ENCODE peak calls at places on chromosomes 2 and 18, in seven cellular contexts. L is breast epithelium, E is transverse colon, V is sigmoid colon, H is prostate gland, U is HCT116, G is Panc1. I is an unnamed sample.

GRCh38 chr2:46009772-46010171 is 287.4 kb upstream of the EPAS1 start:
- DNase-seq in L (no peak), E (no peak), V (no peak), H (no peak), U (no peak), G (no peak), I (no peak)

GRCh38 chr2:85888745-85889647 is at the start of gene ST3GAL5:
- DNase-seq in L (peak; percentile 77), E (peak; percentile 91), V (peak; percentile 94), H (peak; percentile 91), U (peak; percentile 67), G (peak; percentile 64), I (no peak)

GRCh38 chr18:10822457-10822856 is 296.6 kb downstream of the NAPG start:
- DNase-seq in L (no peak), E (no peak), V (no peak), H (no peak), U (no peak), G (no peak), I (peak; percentile 89)

GRCh38 chr2:152019732-152020131 is 79.1 kb downstream of the CACNB4 start:
- DNase-seq in L (no peak), E (no peak), V (no peak), H (no peak), U (no peak), G (no peak), I (no peak)

GRCh38 chr2:42961385-42961800 is 169.0 kb upstream of the HAAO start:
- DNase-seq in L (no peak), E (no peak), V (peak; percentile 94), H (no peak), U (no peak), G (no peak), I (no peak)

GRCh38 chr2:127371037-127371436 is 16.7 kb downstream of the MAP3K2 start:
- DNase-seq in L (no peak), E (no peak), V (no peak), H (no peak), U (peak; percentile 60), G (no peak), I (no peak)

GRCh38 chr2:169095631-169096105 is 26.3 kb downstream of the DHRS9 start:
- DNase-seq in L (no peak), E (no peak), V (no peak), H (peak; percentile 72), U (peak; percentile 48), G (peak; percentile 52), I (no peak)

GRCh38 chr2:89842180-89842908 is 1150.9 kb downstream of the RPIA start:
- DNase-seq in L (no peak), E (no peak), V (no peak), H (no peak), U (no peak), G (no peak), I (no peak)

GRCh38 chr2:96207778-96208143 is 866 bp downstream of the STARD7 start:
- DNase-seq in L (no peak), E (no peak), V (no peak), H (no peak), U (no peak), G (no peak), I (no peak)

GRCh38 chr2:157307021-157307420 is 18.6 kb downstream of the ERMN start:
- DNase-seq in L (no peak), E (no peak), V (no peak), H (no peak), U (no peak), G (no peak), I (no peak)

GRCh38 chr2:84894758-84895520 is 10.5 kb upstream of the TMSB10 start:
- DNase-seq in L (no peak), E (no peak), V (peak; percentile 59), H (no peak), U (no peak), G (no peak), I (no peak)

GRCh38 chr2:6353669-6354068 is 512.0 kb downstream of the CMPK2 start:
- DNase-seq in L (no peak), E (no peak), V (no peak), H (no peak), U (no peak), G (no peak), I (no peak)

GRCh38 chr2:24269270-24269669 is 91.1 kb downstream of the ITSN2 start:
- DNase-seq in L (no peak), E (no peak), V (no peak), H (no peak), U (no peak), G (peak; percentile 65), I (no peak)

GRCh38 chr2:112692496-112692911 is 28.3 kb upstream of the NT5DC4 start:
- DNase-seq in L (no peak), E (peak; percentile 80), V (no peak), H (peak; percentile 52), U (peak; percentile 85), G (peak; percentile 90), I (no peak)

GRCh38 chr2:201532686-201533304 is 81.3 kb downstream of the STRADB start:
- DNase-seq in L (no peak), E (no peak), V (no peak), H (no peak), U (peak; percentile 90), G (no peak), I (no peak)

GRCh38 chr2:12615509-12615908 is 101.2 kb upstream of the TRIB2 start:
- DNase-seq in L (no peak), E (no peak), V (no peak), H (no peak), U (no peak), G (no peak), I (no peak)

GRCh38 chr2:154637426-154637825 is 61.1 kb upstream of the KCNJ3 start:
- DNase-seq in L (no peak), E (no peak), V (no peak), H (no peak), U (no peak), G (no peak), I (no peak)

GRCh38 chr2:240598311-240598911 is 11.9 kb downstream of the CAPN10 start:
- DNase-seq in L (no peak), E (peak; percentile 6), V (peak; percentile 64), H (no peak), U (no peak), G (no peak), I (no peak)

DNA sequence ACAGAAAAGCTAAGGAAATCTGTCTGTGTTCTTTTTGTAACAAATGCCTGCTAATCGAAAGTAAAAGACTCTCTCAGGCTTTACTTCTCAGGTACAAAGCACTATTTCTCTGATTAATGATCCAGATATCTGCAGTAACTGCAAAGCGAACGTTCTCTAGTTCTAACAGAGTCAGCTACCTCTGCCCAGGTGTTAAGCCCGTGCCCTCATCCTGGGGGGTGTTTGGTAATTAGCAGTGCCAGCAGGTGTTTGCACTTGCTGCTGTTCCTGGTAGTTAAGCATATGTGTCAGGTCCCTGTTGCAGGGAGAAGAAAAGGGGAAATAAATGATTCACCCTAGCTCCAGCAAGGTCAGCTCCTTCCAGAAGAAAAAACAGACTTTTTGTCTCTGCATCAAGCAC is 58.8 kb upstream of the CRIM1 start:
- DNase-seq in L (no peak), E (no peak), V (no peak), H (no peak), U (no peak), G (no peak), I (no peak)
- TF ChIP-seq POLR2AphosphoS5 in L (no peak), E (no peak), V (no peak), H (no peak), U (no peak), G (no peak), I (no peak)

GRCh38 chr2:160405077-160405865 is 88.3 kb downstream of the RBMS1 start:
- DNase-seq in L (no peak), E (no peak), V (no peak), H (no peak), U (no peak), G (no peak), I (no peak)
- H3K4me3 ChIP-seq in L (peak overlapping the region; percentile 94), E (no peak overlapping the region), V (peak overlapping the region; percentile 76), H (no peak overlapping the region), U (no peak overlapping the region), G (peak overlapping the region; percentile 84), I (peak overlapping the region; percentile 91)

GRCh38 chr2:191866195-191866594 is 19.3 kb upstream of the CAVIN2 start:
- DNase-seq in L (no peak), E (no peak), V (no peak), H (no peak), U (no peak), G (no peak), I (no peak)

GRCh38 chr2:191864623-191865521 is 18.0 kb upstream of the CAVIN2 start:
- DNase-seq in L (no peak), E (no peak), V (no peak), H (no peak), U (no peak), G (no peak), I (no peak)

GRCh38 chr2:191867507-191867847 is 20.6 kb upstream of the CAVIN2 start:
- DNase-seq in L (no peak), E (no peak), V (no peak), H (no peak), U (no peak), G (no peak), I (no peak)

GRCh38 chr2:191869178-191869577 is 22.3 kb upstream of the CAVIN2 start:
- DNase-seq in L (no peak), E (peak; percentile 41), V (no peak), H (no peak), U (peak; percentile 57), G (no peak), I (no peak)

GRCh38 chr2:191866675-191867506 is 20.0 kb upstream of the CAVIN2 start:
- DNase-seq in L (no peak), E (no peak), V (peak; percentile 68), H (peak; percentile 53), U (peak; percentile 81), G (peak; percentile 55), I (no peak)
- H3K27ac ChIP-seq in L (peak overlapping the region; percentile 84), E (peak overlapping the region; percentile 58), V (peak overlapping the region; percentile 74), H (peak overlapping the region; percentile 51), U (peak overlapping the region; percentile 92), G (peak overlapping the region; percentile 83), I (peak overlapping the region; percentile 42)

GRCh38 chr2:237674731-237675276 is 47.4 kb downstream of the LRRFIP1 start:
- DNase-seq in L (peak; percentile 80), E (peak; percentile 88), V (peak; percentile 92), H (peak; percentile 86), U (no peak), G (no peak), I (no peak)

GRCh38 chr2:237672731-237673129 is 45.3 kb downstream of the LRRFIP1 start:
- DNase-seq in L (no peak), E (no peak), V (no peak), H (no peak), U (no peak), G (no peak), I (no peak)

GRCh38 chr2:237671466-237672173 is 44.2 kb downstream of the LRRFIP1 start:
- DNase-seq in L (no peak), E (no peak), V (peak; percentile 58), H (no peak), U (no peak), G (no peak), I (no peak)

GRCh38 chr2:237675326-237675725 is 47.9 kb downstream of the LRRFIP1 start:
- DNase-seq in L (no peak), E (no peak), V (no peak), H (no peak), U (no peak), G (no peak), I (no peak)

GRCh38 chr2:237673130-237673921 is 45.9 kb downstream of the LRRFIP1 start:
- DNase-seq in L (no peak), E (peak; percentile 75), V (peak; percentile 79), H (peak; percentile 86), U (peak; percentile 75), G (no peak), I (no peak)
- TF ChIP-seq POLR2AphosphoS5 in L (peak; percentile 29), E (no peak), V (no peak), H (peak; percentile 65), U (no peak), G (no peak), I (no peak)

GRCh38 chr2:197675246-197675645 is at the start of gene RFTN2:
- DNase-seq in L (no peak), E (no peak), V (no peak), H (no peak), U (no peak), G (no peak), I (no peak)
- H3K4me3 ChIP-seq in L (peak within 1 kb of the TSS; percentile 36), E (peak within 1 kb of the TSS; percentile 9), V (peak within 1 kb of the TSS; percentile 37), H (no peak within 1 kb of the TSS), U (no peak within 1 kb of the TSS), G (no peak within 1 kb of the TSS), I (peak within 1 kb of the TSS; percentile 77)